ENCODE peak calls at places on chromosomes 16 and 17, in five cellular contexts. F is stimulated activated naive CD8-positive, alpha-beta T cell treated with anti-CD3 and anti-CD28 coated beads, Interleukin-15, amount 100 ng/mL, for 72 hours; Y is GM23338; G is gastroesophageal sphincter; W is heart right ventricle. V is an unnamed sample.

GRCh38 chr17:21089145-21089544 is 37.6 kb upstream of the DHRS7B start:
- ATAC-seq in W (no peak), G (no peak), Y (no peak), F (no peak), V (peak)

GRCh38 chr16:67884-68789 is 4.3 kb downstream of the RHBDF1 start:
- ATAC-seq in Y (no peak), G (peak), F (no peak), W (no peak), V (no peak)

GRCh38 chr16:12612598-12613101 is 191.0 kb downstream of the CPPED1 start:
- ATAC-seq in Y (no peak), W (no peak), G (no peak), F (peak), V (peak)

GRCh38 chr16:65917466-65917865 is 449.0 kb upstream of the CDH5 start:
- ATAC-seq in Y (no peak), W (no peak), F (no peak), G (no peak), V (no peak)

GRCh38 chr17:57114085-57114673 is 29.1 kb downstream of the AKAP1 start:
- ATAC-seq in W (no peak), G (no peak), F (peak), Y (peak), V (peak)

GRCh38 chr16:25051446-25052160 is 36.4 kb upstream of the ARHGAP17 start:
- ATAC-seq in F (peak), G (no peak), W (no peak), Y (no peak), V (peak)

GRCh38 chr16:31380201-31380600 is 12.9 kb upstream of the ITGAD start:
- ATAC-seq in G (no peak), W (no peak), F (no peak), Y (no peak), V (no peak)

GRCh38 chr16:52925143-52925542 is 127.6 kb downstream of the CHD9NB start:
- ATAC-seq in W (no peak), Y (no peak), F (peak), G (no peak), V (peak)

GRCh38 chr17:47693667-47694017 is 319 bp upstream of the TBKBP1 start:
- ATAC-seq in G (peak), F (no peak), W (peak), Y (peak), V (no peak)

GRCh38 chr17:76797441-76797840 is 59.5 kb downstream of the MFSD11 start:
- ATAC-seq in G (no peak), F (no peak), Y (peak), W (no peak), V (no peak)

GRCh38 chr16:51049678-51050378 is 101.2 kb downstream of the SALL1 start:
- ATAC-seq in G (no peak), F (no peak), Y (peak), W (no peak), V (no peak)

GRCh38 chr17:42055496-42055895 is 5.1 kb upstream of the C17orf113 start:
- ATAC-seq in G (no peak), F (no peak), W (no peak), Y (no peak), V (peak)

GRCh38 chr17:82888583-82889495 is 49.0 kb upstream of the ZNF750 start:
- ATAC-seq in F (no peak), Y (peak), W (peak), G (no peak), V (no peak)